ENCODE peak calls at places on chromosomes 16 and 17, in eight cellular contexts. X is gastrocnemius medialis, K is IMR-90, M is neural crest cell, B is left lung, U is endothelial cell, Z is epithelial cell of esophagus, D is H9. R is an unnamed sample.

GRCh38 chr17:7224661-7225111 is 4.9 kb downstream of the ACADVL start:
- DNase-seq in X (no peak), K (no peak), M (no peak), B (no peak), U (no peak), Z (no peak), D (no peak), R (no peak)

GRCh38 chr16:24758373-24758772 is 28.9 kb downstream of the TNRC6A start:
- DNase-seq in X (no peak), K (peak; percentile 47), M (no peak), B (no peak), U (no peak), Z (peak; percentile 5), D (no peak), R (no peak)

GRCh38 chr17:77281024-77281903 is 140.5 kb downstream of the SEC14L1 start:
- DNase-seq in X (peak; percentile 53), K (peak; percentile 29), M (peak; percentile 26), B (peak; percentile 57), U (peak; percentile 43), Z (peak; percentile 81), D (peak; percentile 87), R (peak; percentile 67)

GRCh38 chr17:40545660-40546059 is 19.6 kb downstream of the CCR7 start:
- DNase-seq in X (no peak), K (no peak), M (no peak), B (no peak), U (no peak), Z (no peak), D (peak; percentile 27), R (no peak)

GRCh38 chr17:73068322-73069153 is 23.9 kb downstream of the SLC39A11 start:
- DNase-seq in X (no peak), K (peak; percentile 92), M (no peak), B (no peak), U (no peak), Z (peak; percentile 78), D (no peak), R (no peak)

GRCh38 chr17:59372138-59372751 is 40.8 kb downstream of the YPEL2 start:
- DNase-seq in X (peak; percentile 69), K (peak; percentile 54), M (no peak), B (no peak), U (no peak), Z (peak; percentile 40), D (no peak), R (no peak)

GRCh38 chr16:12146966-12147365 is 170.4 kb downstream of the SNX29 start:
- DNase-seq in X (no peak), K (no peak), M (no peak), B (no peak), U (no peak), Z (no peak), D (no peak), R (no peak)

GRCh38 chr16:27929818-27930217 is 133.7 kb downstream of the GSG1L start:
- DNase-seq in X (no peak), K (no peak), M (no peak), B (no peak), U (no peak), Z (no peak), D (no peak), R (no peak)

GRCh38 chr17:68821860-68822693 is 133.1 kb downstream of the ABCA8 start:
- DNase-seq in X (no peak), K (peak; percentile 94), M (no peak), B (no peak), U (no peak), Z (peak; percentile 88), D (no peak), R (no peak)

GRCh38 chr17:35766903-35767510 is 6.3 kb downstream of the C17orf50 start:
- DNase-seq in X (no peak), K (peak; percentile 43), M (no peak), B (no peak), U (peak; percentile 54), Z (peak; percentile 63), D (no peak), R (no peak)

GRCh38 chr17:68248199-68248825 is 469 bp downstream of the AMZ2 start:
- DNase-seq in X (peak; percentile 63), K (peak; percentile 57), M (no peak), B (no peak), U (no peak), Z (peak; percentile 82), D (no peak), R (no peak)

GRCh38 chr17:50715471-50715870 is 3.9 kb upstream of the LUC7L3 start:
- DNase-seq in X (no peak), K (no peak), M (no peak), B (no peak), U (no peak), Z (no peak), D (no peak), R (no peak)

GRCh38 chr16:1276580-1276878 is 20.7 kb downstream of the TPSD1 start:
- DNase-seq in X (no peak), K (no peak), M (no peak), B (no peak), U (no peak), Z (no peak), D (no peak), R (no peak)

GRCh38 chr16:1275791-1276579 is 20.1 kb downstream of the TPSD1 start:
- DNase-seq in X (no peak), K (no peak), M (no peak), B (no peak), U (no peak), Z (no peak), D (no peak), R (no peak)

GRCh38 chr16:1271380-1271749 is 15.5 kb downstream of the TPSD1 start:
- DNase-seq in X (no peak), K (no peak), M (no peak), B (no peak), U (no peak), Z (no peak), D (no peak), R (no peak)

GRCh38 chr16:1273816-1274215 is 17.9 kb downstream of the TPSD1 start:
- DNase-seq in X (no peak), K (no peak), M (no peak), B (no peak), U (no peak), Z (no peak), D (no peak), R (no peak)

DNA sequence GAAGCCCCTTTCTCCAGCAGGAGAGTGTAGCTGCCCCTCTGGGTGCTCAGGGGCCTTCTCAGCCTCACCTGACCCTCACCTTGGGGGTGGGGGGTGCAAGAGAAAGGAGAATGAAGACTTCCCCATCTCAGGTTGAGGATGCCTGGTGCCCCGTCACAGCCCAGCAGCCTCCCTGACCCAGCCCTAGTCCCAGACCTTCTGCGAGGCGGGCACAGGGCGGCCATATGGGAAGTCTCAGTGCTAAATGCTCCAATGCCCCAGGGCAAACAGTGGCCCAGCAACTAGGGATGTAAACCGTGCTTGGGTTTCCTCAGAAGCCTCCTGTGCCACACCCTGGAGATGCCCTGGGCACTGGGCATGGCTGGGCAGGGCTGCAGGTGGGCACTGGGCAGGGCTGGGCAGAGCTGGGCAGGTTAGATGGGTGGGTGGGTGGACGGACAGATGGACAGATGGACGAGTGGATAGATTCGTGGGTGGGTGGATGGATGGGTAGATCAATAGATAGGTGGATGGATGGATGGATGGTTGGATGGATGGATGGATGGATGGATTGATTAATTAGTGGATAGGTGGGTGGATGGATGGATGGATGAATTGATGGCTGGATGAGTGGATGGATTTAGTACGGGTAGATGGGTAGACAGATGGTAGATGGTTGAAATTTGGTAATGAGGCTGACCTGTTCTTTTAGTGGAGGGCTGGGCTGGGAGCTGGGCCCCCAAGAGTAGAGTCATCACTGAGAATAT is 16.8 kb downstream of the TPSD1 start:
- DNase-seq in X (no peak), K (no peak), M (no peak), B (no peak), U (no peak), Z (no peak), D (no peak), R (no peak)
- TF ChIP-seq CTCF in X (no peak), K (no peak), M (no peak), B (no peak), U (no peak), Z (no peak), D (no peak), R (no peak)

DNA sequence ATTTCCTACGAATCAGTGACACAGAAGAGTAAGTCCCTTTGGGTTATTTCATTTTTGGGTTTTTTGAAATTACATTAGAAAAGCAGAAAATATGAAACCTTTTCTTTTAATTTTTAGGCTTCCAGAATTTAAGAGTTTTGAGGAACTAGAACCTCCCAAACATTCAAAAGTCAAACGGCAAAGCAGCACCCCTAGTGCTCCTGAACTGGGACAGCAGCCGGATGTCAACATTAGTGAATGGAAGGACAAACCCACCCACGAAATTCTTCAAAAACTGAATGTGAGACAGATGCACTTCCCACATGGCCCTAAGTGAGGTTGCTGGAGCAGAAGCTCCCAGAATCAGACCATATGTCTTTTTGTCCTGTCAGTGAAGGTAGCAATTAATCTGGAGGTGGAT is 199.4 kb downstream of the PHKB start:
- DNase-seq in X (no peak), K (no peak), M (no peak), B (no peak), U (no peak), Z (no peak), D (no peak), R (no peak)
- TF ChIP-seq CTCF in X (no peak), K (no peak), M (no peak), B (no peak), U (no peak), Z (no peak), D (peak; percentile 43), R (no peak)

DNA sequence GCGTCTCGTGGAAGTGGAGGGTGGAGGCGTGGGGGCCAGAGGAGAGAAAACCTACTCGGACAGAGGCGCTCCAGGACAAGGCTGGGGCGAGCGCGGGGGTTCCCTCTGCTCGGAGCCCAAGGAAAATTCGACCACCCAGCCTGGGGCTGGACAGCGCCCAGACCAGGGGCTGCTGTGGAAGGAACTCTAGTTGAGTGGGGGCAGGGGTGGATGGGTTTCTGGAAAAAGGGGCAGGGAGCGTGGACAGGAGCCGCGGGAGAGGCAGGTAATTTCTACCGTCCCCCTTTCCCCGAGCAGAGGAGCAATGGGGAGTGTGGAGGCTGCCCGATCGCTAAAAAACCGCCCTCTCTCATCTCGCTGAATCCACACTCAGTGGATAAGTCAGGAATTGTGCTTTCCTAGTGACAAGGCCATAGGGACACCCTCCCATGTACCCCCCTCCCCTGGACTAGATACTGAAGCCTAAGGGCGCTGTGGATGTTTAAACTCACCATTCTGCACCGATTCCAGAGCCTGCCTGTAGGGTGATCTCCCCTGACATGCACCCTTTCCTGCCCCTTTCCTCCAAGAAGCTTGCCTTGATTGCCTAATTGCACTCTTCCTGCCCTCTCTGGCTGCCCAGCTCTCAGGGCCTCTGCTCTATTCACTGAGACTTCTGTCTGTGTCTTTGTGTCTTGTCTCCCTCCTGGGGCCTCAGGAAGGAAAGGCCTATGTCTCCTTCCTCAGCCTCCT is 90.7 kb upstream of the TMEM97 start:
- DNase-seq in X (no peak), K (no peak), M (no peak), B (peak; percentile 16), U (peak; percentile 27), Z (peak; percentile 19), D (peak; percentile 80), R (no peak)
- TF ChIP-seq CTCF in X (no peak), K (peak; percentile 7), M (peak; percentile 51), B (no peak), U (no peak), Z (peak; percentile 48), D (peak; percentile 59), R (peak; percentile 30)

GRCh38 chr17:79910985-79911361 is 71.7 kb upstream of the CBX4 start:
- DNase-seq in X (no peak), K (no peak), M (no peak), B (no peak), U (no peak), Z (no peak), D (no peak), R (no peak)
- TF ChIP-seq CTCF in X (no peak), K (no peak), M (no peak), B (no peak), U (no peak), Z (no peak), D (no peak), R (no peak)

R was measured in progenitor cell of endocrine pancreas.